ENCODE peak calls at places on chromosomes 7 and 10, in four cellular contexts. S is breast epithelium, I is HL-60, P is HCT116. O is an unnamed sample.

GRCh38 chr7:117132385-117133120 is 179.3 kb downstream of the ST7 start:
- DNase-seq in S (no peak), I (no peak), P (peak), O (no peak)

GRCh38 chr10:91652364-91652763 is 19.5 kb upstream of the PPP1R3C start:
- DNase-seq in S (no peak), I (no peak), P (peak), O (no peak)

GRCh38 chr7:42237891-42238531 is 1.0 kb upstream of the GLI3 start:
- DNase-seq in S (peak), I (no peak), P (no peak), O (no peak)

GRCh38 chr10:131245475-131246059 is 66.0 kb downstream of the TCERG1L start:
- DNase-seq in S (no peak), I (no peak), P (no peak), O (no peak)

GRCh38 chr7:72805526-72806494 is 22.2 kb downstream of the TYW1B start:
- DNase-seq in S (no peak), I (peak), P (no peak), O (no peak)

GRCh38 chr7:74057216-74057925 is 26.2 kb upstream of the LIMK1 start:
- DNase-seq in S (no peak), I (no peak), P (no peak), O (no peak)

GRCh38 chr7:106767498-106768323 is 97.4 kb upstream of the PIK3CG start:
- DNase-seq in S (no peak), I (no peak), P (no peak), O (no peak)

GRCh38 chr7:68679456-68680234 is 918.6 kb upstream of the AUTS2 start:
- DNase-seq in S (no peak), I (no peak), P (no peak), O (no peak)

GRCh38 chr7:50791921-50792341 is 9.2 kb upstream of the GRB10 start:
- DNase-seq in S (no peak), I (peak), P (no peak), O (no peak)

GRCh38 chr7:66016131-66016461 is 34.1 kb upstream of the GUSB start:
- DNase-seq in S (no peak), I (no peak), P (no peak), O (no peak)

GRCh38 chr7:66015440-66016130 is 33.6 kb upstream of the GUSB start:
- DNase-seq in S (no peak), I (no peak), P (no peak), O (no peak)

DNA sequence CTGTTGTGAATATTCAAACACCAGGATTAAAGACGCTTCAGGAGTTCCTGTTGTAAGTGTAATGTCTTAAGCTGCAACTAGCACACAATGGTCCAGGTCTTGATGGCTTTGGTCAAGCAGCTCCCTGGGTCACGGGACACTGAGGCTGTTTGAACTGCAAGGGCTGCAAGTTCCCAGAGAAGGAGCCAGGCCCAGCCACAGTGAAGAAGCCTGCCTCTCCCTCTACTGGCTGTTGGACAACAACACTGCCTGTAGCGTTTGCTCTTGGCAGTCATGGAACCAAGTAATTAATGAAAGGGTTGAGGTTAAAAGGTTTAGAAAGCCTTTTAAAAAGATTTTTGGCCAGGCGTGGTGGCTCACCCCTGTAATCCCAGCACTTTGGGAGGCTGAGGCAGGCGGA is 31.9 kb upstream of the GUSB start:
- DNase-seq in S (peak), I (peak), P (peak), O (no peak)
- TF ChIP-seq CTCF in S (no peak), I (no peak), P (peak), O (no peak)

GRCh38 chr7:45131891-45132290 is 20.4 kb upstream of the TBRG4 start:
- DNase-seq in S (no peak), I (no peak), P (no peak), O (no peak)

GRCh38 chr7:45129181-45129800 is 17.8 kb upstream of the TBRG4 start:
- DNase-seq in S (no peak), I (no peak), P (no peak), O (no peak)

GRCh38 chr7:45130910-45131309 is 19.4 kb upstream of the TBRG4 start:
- DNase-seq in S (no peak), I (no peak), P (no peak), O (no peak)

GRCh38 chr7:45132708-45133320 is 21.3 kb upstream of the TBRG4 start:
- DNase-seq in S (no peak), I (peak), P (no peak), O (no peak)

GRCh38 chr7:45129906-45130305 is 18.4 kb upstream of the TBRG4 start:
- DNase-seq in S (no peak), I (no peak), P (no peak), O (no peak)
- TF ChIP-seq CTCF in S (no peak), I (no peak), P (no peak), O (no peak)

GRCh38 chr7:127551941-127552340 is 33.5 kb downstream of the GCC1 start:
- DNase-seq in S (no peak), I (no peak), P (no peak), O (no peak)

GRCh38 chr7:127546313-127546712 is 39.1 kb downstream of the GCC1 start:
- DNase-seq in S (no peak), I (no peak), P (no peak), O (no peak)

GRCh38 chr7:127550247-127550646 is 35.1 kb downstream of the GCC1 start:
- DNase-seq in S (no peak), I (no peak), P (no peak), O (no peak)
- TF ChIP-seq CTCF in S (no peak), I (no peak), P (peak), O (no peak)

DNA sequence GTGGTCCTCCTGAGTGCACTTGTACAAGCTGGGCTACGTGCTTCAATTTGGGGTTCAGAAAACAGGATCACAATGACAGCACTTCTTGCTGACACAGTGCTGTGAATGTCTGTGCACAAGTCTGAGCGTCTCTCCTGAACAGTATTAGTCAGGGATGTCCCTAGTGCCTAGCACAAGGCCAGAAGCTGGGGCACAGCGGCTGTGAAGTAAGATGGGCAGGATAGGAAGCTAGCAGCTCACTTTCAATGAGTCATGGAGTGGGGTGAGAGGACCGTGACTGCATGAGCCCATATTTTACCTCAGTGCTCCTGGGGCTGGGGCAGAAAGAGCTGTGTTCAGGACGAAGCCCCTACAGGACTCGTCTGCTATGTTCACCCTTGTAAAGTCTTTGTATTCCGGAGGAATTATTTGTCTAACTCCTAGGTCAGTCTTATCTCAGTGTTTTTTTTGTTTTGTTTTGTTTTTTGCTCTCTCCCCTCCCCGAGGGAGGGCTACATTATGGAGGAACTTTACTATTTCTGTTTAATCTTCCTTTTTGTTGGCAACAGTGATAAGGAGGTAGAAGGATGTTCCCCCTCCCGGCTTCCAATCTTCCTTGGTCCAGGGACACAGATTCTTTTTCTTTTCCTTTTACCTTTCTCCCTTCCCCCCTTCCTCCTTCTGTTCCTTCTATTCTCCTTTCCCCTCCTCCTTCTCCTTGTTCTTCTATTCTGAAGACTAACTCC is 2.8 kb upstream of the LRMDA start:
- DNase-seq in S (no peak), I (peak), P (no peak), O (no peak)
- TF ChIP-seq CTCF in S (no peak), I (no peak), P (no peak), O (no peak)

GRCh38 chr7:134694299-134694698 is 47.6 kb downstream of the BPGM start:
- DNase-seq in S (no peak), I (no peak), P (no peak), O (no peak)
- TF ChIP-seq CTCF in S (no peak), I (peak), P (peak), O (no peak)

GRCh38 chr10:84665883-84666463 is 337.6 kb downstream of the CCSER2 start:
- DNase-seq in S (no peak), I (peak), P (peak), O (no peak)
- TF ChIP-seq CTCF in S (no peak), I (peak), P (peak), O (no peak)

DNA sequence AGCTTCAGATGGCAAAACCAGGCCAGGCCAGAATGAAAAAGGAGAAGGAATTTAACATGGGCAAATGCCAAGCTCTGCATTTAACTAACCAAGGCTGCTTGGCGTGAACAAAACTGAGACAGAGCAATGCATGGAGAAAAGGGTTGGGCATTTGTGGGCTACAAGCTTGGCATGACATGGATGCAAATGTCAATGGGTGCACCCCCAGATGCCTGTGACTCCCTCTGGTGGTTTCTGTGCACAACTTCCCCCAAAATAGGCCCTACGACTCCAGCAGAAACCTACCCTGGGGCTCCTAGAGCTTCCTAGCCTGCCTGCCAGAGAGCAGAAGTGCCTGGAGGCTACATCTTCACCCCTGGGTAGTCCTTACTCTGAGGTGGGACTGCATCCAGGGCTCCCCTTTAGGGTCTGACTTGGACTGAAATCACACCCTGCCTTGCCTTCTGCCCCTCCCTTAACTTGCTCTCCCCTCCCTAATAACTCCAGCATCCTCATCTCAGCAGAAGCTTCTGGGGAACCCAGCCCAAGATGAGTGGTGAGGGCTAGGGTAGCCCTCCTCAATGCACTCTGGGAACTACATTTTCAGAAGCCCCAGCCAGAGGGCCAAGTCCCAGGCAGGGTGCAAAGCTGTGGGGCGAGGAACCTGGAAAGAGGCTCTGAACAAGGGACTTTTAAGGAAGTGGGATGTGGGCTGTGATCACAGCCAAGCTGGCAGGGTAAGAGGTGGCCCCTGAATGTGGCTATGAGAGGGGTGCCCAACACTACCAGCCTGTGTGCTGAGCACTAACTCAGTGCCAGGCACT is 11.3 kb downstream of the GPRIN2 start:
- DNase-seq in S (no peak), I (peak), P (peak), O (peak)
- TF ChIP-seq CTCF in S (no peak), I (peak), P (peak), O (no peak)

O was measured in activated B cell treated with CpG ODN at 0.5 μM for 24 hours.